ENCODE peak calls at places on chromosomes 1 and 21, in five cellular contexts. One of them, this sample, is unnamed.

GRCh38 chr1:153649867-153650235 is 8.7 kb upstream of the SNAPIN start:
- DNase-seq in fibroblast of the aortic adventitia: no peak
- DNase-seq in RWPE2: no peak
- DNase-seq in stomach: peak
- DNase-seq in IMR-90: no peak
- DNase-seq in this sample: no peak

GRCh38 chr1:119449964-119450363 is 35.0 kb downstream of the HSD3B2 start:
- DNase-seq in RWPE2: no peak
- DNase-seq in IMR-90: no peak
- DNase-seq in fibroblast of the aortic adventitia: no peak
- DNase-seq in stomach: no peak
- DNase-seq in this sample: peak

GRCh38 chr1:46509414-46509813 is 19.8 kb downstream of the DMBX1 start:
- DNase-seq in stomach: no peak
- DNase-seq in fibroblast of the aortic adventitia: no peak
- DNase-seq in RWPE2: no peak
- DNase-seq in IMR-90: no peak
- DNase-seq in this sample: peak

GRCh38 chr1:153540394-153541361 is at the start of gene S100A5:
- DNase-seq in RWPE2: peak
- DNase-seq in fibroblast of the aortic adventitia: peak
- DNase-seq in IMR-90: peak
- DNase-seq in stomach: no peak
- DNase-seq in this sample: peak

GRCh38 chr1:238677567-238677966 is 708.8 kb upstream of the CHRM3 start:
- DNase-seq in IMR-90: peak
- DNase-seq in RWPE2: no peak
- DNase-seq in fibroblast of the aortic adventitia: peak
- DNase-seq in stomach: no peak
- DNase-seq in this sample: peak

GRCh38 chr1:94778808-94779207 is 41.3 kb upstream of the SLC44A3 start:
- DNase-seq in stomach: no peak
- DNase-seq in fibroblast of the aortic adventitia: no peak
- DNase-seq in IMR-90: no peak
- DNase-seq in RWPE2: no peak
- DNase-seq in this sample: no peak

GRCh38 chr1:89850844-89851410 is 30.1 kb downstream of the LRRC8D start:
- DNase-seq in RWPE2: no peak
- DNase-seq in fibroblast of the aortic adventitia: no peak
- DNase-seq in stomach: no peak
- DNase-seq in IMR-90: no peak
- DNase-seq in this sample: peak

GRCh38 chr1:167833904-167834303 is 80.0 kb downstream of the ADCY10 start:
- DNase-seq in fibroblast of the aortic adventitia: no peak
- DNase-seq in RWPE2: no peak
- DNase-seq in IMR-90: no peak
- DNase-seq in stomach: no peak
- DNase-seq in this sample: no peak

GRCh38 chr1:1005774-1006304 is 5.9 kb upstream of the HES4 start:
- DNase-seq in IMR-90: no peak
- DNase-seq in fibroblast of the aortic adventitia: no peak
- DNase-seq in stomach: no peak
- DNase-seq in RWPE2: no peak
- DNase-seq in this sample: no peak

GRCh38 chr21:35926003-35926541 is 134.3 kb downstream of the SETD4 start:
- DNase-seq in stomach: no peak
- DNase-seq in RWPE2: no peak
- DNase-seq in fibroblast of the aortic adventitia: no peak
- DNase-seq in IMR-90: no peak
- DNase-seq in this sample: no peak

GRCh38 chr21:42631142-42631541 is 22.3 kb upstream of the PDE9A start:
- DNase-seq in fibroblast of the aortic adventitia: no peak
- DNase-seq in RWPE2: peak
- DNase-seq in stomach: no peak
- DNase-seq in IMR-90: no peak
- DNase-seq in this sample: no peak

GRCh38 chr1:7613851-7614205 is 157.3 kb upstream of the VAMP3 start:
- DNase-seq in fibroblast of the aortic adventitia: no peak
- DNase-seq in IMR-90: no peak
- DNase-seq in stomach: no peak
- DNase-seq in RWPE2: no peak
- DNase-seq in this sample: no peak

GRCh38 chr1:116498789-116499628 is 71.8 kb downstream of the CD58 start:
- DNase-seq in fibroblast of the aortic adventitia: peak
- DNase-seq in stomach: no peak
- DNase-seq in IMR-90: peak
- DNase-seq in RWPE2: no peak
- DNase-seq in this sample: peak

GRCh38 chr21:26933448-26933847 is 33.4 kb downstream of the ADAMTS5 start:
- DNase-seq in IMR-90: no peak
- DNase-seq in RWPE2: no peak
- DNase-seq in stomach: no peak
- DNase-seq in fibroblast of the aortic adventitia: no peak
- DNase-seq in this sample: no peak

GRCh38 chr1:184002071-184002470 is 35.5 kb downstream of the COLGALT2 start:
- DNase-seq in IMR-90: peak
- DNase-seq in RWPE2: no peak
- DNase-seq in fibroblast of the aortic adventitia: peak
- DNase-seq in stomach: no peak
- DNase-seq in this sample: peak

GRCh38 chr21:41778974-41779600 is 12.2 kb upstream of the RIPK4 start:
- DNase-seq in stomach: peak
- DNase-seq in RWPE2: no peak
- DNase-seq in IMR-90: no peak
- DNase-seq in fibroblast of the aortic adventitia: peak
- DNase-seq in this sample: no peak

GRCh38 chr1:211870156-211870555 is 39.6 kb upstream of the LPGAT1 start:
- DNase-seq in fibroblast of the aortic adventitia: peak
- DNase-seq in stomach: no peak
- DNase-seq in RWPE2: no peak
- DNase-seq in IMR-90: no peak
- DNase-seq in this sample: peak

GRCh38 chr21:28675265-28676041 is 317.2 kb downstream of the LTN1 start:
- DNase-seq in IMR-90: no peak
- DNase-seq in RWPE2: no peak
- DNase-seq in fibroblast of the aortic adventitia: peak
- DNase-seq in stomach: no peak
- DNase-seq in this sample: peak

GRCh38 chr1:60283690-60284089 is 210.1 kb upstream of the C1orf87 start:
- DNase-seq in IMR-90: no peak
- DNase-seq in RWPE2: no peak
- DNase-seq in fibroblast of the aortic adventitia: peak
- DNase-seq in stomach: peak
- DNase-seq in this sample: peak

GRCh38 chr1:108831225-108831624 is 25.7 kb downstream of the AKNAD1 start:
- DNase-seq in stomach: no peak
- DNase-seq in IMR-90: peak
- DNase-seq in RWPE2: no peak
- DNase-seq in fibroblast of the aortic adventitia: peak
- DNase-seq in this sample: peak

GRCh38 chr1:107344268-107344667 is 203.4 kb downstream of the NTNG1 start:
- DNase-seq in stomach: no peak
- DNase-seq in fibroblast of the aortic adventitia: no peak
- DNase-seq in RWPE2: no peak
- DNase-seq in IMR-90: no peak
- DNase-seq in this sample: no peak

GRCh38 chr1:208358681-208359080 is 114.5 kb upstream of the PLXNA2 start:
- DNase-seq in stomach: no peak
- DNase-seq in RWPE2: no peak
- DNase-seq in IMR-90: no peak
- DNase-seq in fibroblast of the aortic adventitia: no peak
- DNase-seq in this sample: no peak
- H3K4me3 ChIP-seq in stomach: no peak
- H3K4me3 ChIP-seq in RWPE2: no peak
- H3K4me3 ChIP-seq in IMR-90: no peak
- H3K4me3 ChIP-seq in fibroblast of the aortic adventitia: no peak
- H3K4me3 ChIP-seq in this sample: no peak

DNA sequence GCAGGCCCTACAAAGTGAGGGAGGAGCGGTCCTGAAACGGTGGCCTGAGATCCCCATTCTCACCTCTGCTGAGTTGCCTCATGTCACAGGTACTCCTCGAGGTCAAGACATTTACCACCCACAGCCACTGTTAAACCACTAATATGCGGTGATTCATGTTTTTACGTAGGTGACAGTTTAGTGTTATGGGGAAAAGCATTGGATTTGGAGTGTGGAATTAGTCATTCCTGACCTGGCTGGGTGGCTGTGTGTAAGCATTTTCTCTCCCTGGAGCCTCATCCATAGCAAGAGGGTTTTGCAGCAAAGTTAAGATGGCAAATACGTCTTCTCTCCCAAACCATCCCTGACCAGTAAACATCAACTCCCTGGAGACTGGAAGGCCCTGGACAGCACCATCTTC is 57.8 kb upstream of the KCNJ6 start:
- DNase-seq in stomach: no peak
- DNase-seq in fibroblast of the aortic adventitia: no peak
- DNase-seq in IMR-90: peak
- DNase-seq in RWPE2: no peak
- DNase-seq in this sample: peak
- H3K4me3 ChIP-seq in stomach: no peak
- H3K4me3 ChIP-seq in fibroblast of the aortic adventitia: no peak
- H3K4me3 ChIP-seq in IMR-90: no peak
- H3K4me3 ChIP-seq in RWPE2: no peak
- H3K4me3 ChIP-seq in this sample: no peak

GRCh38 chr1:50048791-50049190 is 25.0 kb upstream of the AGBL4 start:
- DNase-seq in stomach: no peak
- DNase-seq in fibroblast of the aortic adventitia: no peak
- DNase-seq in RWPE2: no peak
- DNase-seq in IMR-90: no peak
- DNase-seq in this sample: no peak
- H3K4me3 ChIP-seq in stomach: no peak
- H3K4me3 ChIP-seq in fibroblast of the aortic adventitia: no peak
- H3K4me3 ChIP-seq in RWPE2: no peak
- H3K4me3 ChIP-seq in IMR-90: no peak
- H3K4me3 ChIP-seq in this sample: no peak

GRCh38 chr1:16202281-16203210 is 9.9 kb downstream of the ARHGEF19 start:
- DNase-seq in IMR-90: no peak
- DNase-seq in RWPE2: no peak
- DNase-seq in stomach: no peak
- DNase-seq in fibroblast of the aortic adventitia: no peak
- DNase-seq in this sample: no peak

GRCh38 chr1:16205333-16205671 is 7.2 kb downstream of the ARHGEF19 start:
- DNase-seq in fibroblast of the aortic adventitia: no peak
- DNase-seq in stomach: no peak
- DNase-seq in IMR-90: no peak
- DNase-seq in RWPE2: no peak
- DNase-seq in this sample: no peak

GRCh38 chr1:16204216-16204615 is 8.2 kb downstream of the ARHGEF19 start:
- DNase-seq in RWPE2: no peak
- DNase-seq in IMR-90: no peak
- DNase-seq in stomach: no peak
- DNase-seq in fibroblast of the aortic adventitia: no peak
- DNase-seq in this sample: no peak

GRCh38 chr1:16204634-16205332 is 7.7 kb downstream of the ARHGEF19 start:
- DNase-seq in IMR-90: no peak
- DNase-seq in fibroblast of the aortic adventitia: no peak
- DNase-seq in stomach: peak
- DNase-seq in RWPE2: no peak
- DNase-seq in this sample: peak

DNA sequence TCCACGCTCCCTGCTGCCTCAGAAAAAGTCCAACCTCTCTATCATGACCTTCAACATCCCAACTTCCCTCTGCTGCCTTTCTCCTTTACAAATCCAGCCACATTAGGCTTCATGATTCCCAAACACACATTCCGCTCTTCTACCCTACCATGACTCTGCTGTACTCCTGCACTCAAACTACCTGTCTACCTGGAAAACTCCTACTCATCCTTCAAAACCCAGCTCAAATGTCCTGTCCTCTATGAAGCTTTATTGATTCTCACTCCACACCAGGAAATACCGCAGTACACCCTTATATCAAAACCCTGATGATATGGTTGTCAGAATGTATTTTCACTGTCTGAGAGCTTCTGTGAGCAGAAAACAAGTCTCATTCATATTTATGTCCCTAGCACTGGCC is 8.9 kb downstream of the ARHGEF19 start:
- DNase-seq in RWPE2: no peak
- DNase-seq in stomach: no peak
- DNase-seq in fibroblast of the aortic adventitia: no peak
- DNase-seq in IMR-90: no peak
- DNase-seq in this sample: no peak
- H3K4me3 ChIP-seq in RWPE2: no peak
- H3K4me3 ChIP-seq in stomach: no peak
- H3K4me3 ChIP-seq in fibroblast of the aortic adventitia: no peak
- H3K4me3 ChIP-seq in IMR-90: no peak
- H3K4me3 ChIP-seq in this sample: no peak

GRCh38 chr21:45383111-45383614 is 21.8 kb upstream of the COL18A1 start:
- DNase-seq in RWPE2: peak
- DNase-seq in stomach: no peak
- DNase-seq in IMR-90: no peak
- DNase-seq in fibroblast of the aortic adventitia: no peak
- DNase-seq in this sample: no peak
- H3K4me3 ChIP-seq in RWPE2: no peak
- H3K4me3 ChIP-seq in stomach: no peak
- H3K4me3 ChIP-seq in IMR-90: no peak
- H3K4me3 ChIP-seq in fibroblast of the aortic adventitia: no peak
- H3K4me3 ChIP-seq in this sample: no peak

GRCh38 chr1:84165566-84165965 is 21.5 kb downstream of the PRKACB start:
- DNase-seq in stomach: no peak
- DNase-seq in fibroblast of the aortic adventitia: no peak
- DNase-seq in IMR-90: no peak
- DNase-seq in RWPE2: no peak
- DNase-seq in this sample: no peak

GRCh38 chr1:84166797-84167196 is 22.7 kb downstream of the PRKACB start:
- DNase-seq in stomach: no peak
- DNase-seq in IMR-90: no peak
- DNase-seq in fibroblast of the aortic adventitia: no peak
- DNase-seq in RWPE2: no peak
- DNase-seq in this sample: no peak

GRCh38 chr1:84164567-84165021 is 20.5 kb downstream of the PRKACB start:
- DNase-seq in fibroblast of the aortic adventitia: no peak
- DNase-seq in IMR-90: no peak
- DNase-seq in stomach: no peak
- DNase-seq in RWPE2: no peak
- DNase-seq in this sample: peak

GRCh38 chr1:84163123-84164038 is 19.3 kb downstream of the PRKACB start:
- DNase-seq in stomach: no peak
- DNase-seq in fibroblast of the aortic adventitia: no peak
- DNase-seq in RWPE2: no peak
- DNase-seq in IMR-90: no peak
- DNase-seq in this sample: peak

GRCh38 chr1:84164156-84164555 is 20.1 kb downstream of the PRKACB start:
- DNase-seq in fibroblast of the aortic adventitia: peak
- DNase-seq in stomach: no peak
- DNase-seq in IMR-90: no peak
- DNase-seq in RWPE2: no peak
- DNase-seq in this sample: peak
- H3K4me3 ChIP-seq in fibroblast of the aortic adventitia: no peak
- H3K4me3 ChIP-seq in stomach: peak
- H3K4me3 ChIP-seq in IMR-90: no peak
- H3K4me3 ChIP-seq in RWPE2: no peak
- H3K4me3 ChIP-seq in this sample: peak

GRCh38 chr1:24930703-24931480 is 816 bp upstream of the RUNX3 start:
- DNase-seq in RWPE2: no peak
- DNase-seq in stomach: no peak
- DNase-seq in IMR-90: no peak
- DNase-seq in fibroblast of the aortic adventitia: no peak
- DNase-seq in this sample: no peak
- H3K4me3 ChIP-seq in RWPE2: no peak
- H3K4me3 ChIP-seq in stomach: peak
- H3K4me3 ChIP-seq in IMR-90: no peak
- H3K4me3 ChIP-seq in fibroblast of the aortic adventitia: no peak
- H3K4me3 ChIP-seq in this sample: peak

This sample was measured in GM23248.